ENCODE peak calls at places on chromosomes 12 and 14, in five cellular contexts. One of them, this sample, is unnamed.

GRCh38 chr12:105091495-105092206 is 7.4 kb upstream of the ALDH1L2 start:
- DNase-seq in stimulated activated naive CD4-positive, alpha-beta T cell: no peak
- DNase-seq in T1000: no peak
- DNase-seq in heart left ventricle: no peak
- DNase-seq in frontal cortex: no peak
- DNase-seq in this sample: no peak

GRCh38 chr12:131864469-131864868 is 30.0 kb upstream of the ULK1 start:
- DNase-seq in stimulated activated naive CD4-positive, alpha-beta T cell: no peak
- DNase-seq in heart left ventricle: no peak
- DNase-seq in frontal cortex: no peak
- DNase-seq in T1000: no peak
- DNase-seq in this sample: no peak

GRCh38 chr12:117587646-117588287 is 226.3 kb upstream of the NOS1 start:
- DNase-seq in T1000: no peak
- DNase-seq in frontal cortex: peak; percentile 8
- DNase-seq in stimulated activated naive CD4-positive, alpha-beta T cell: no peak
- DNase-seq in heart left ventricle: peak; percentile 19
- DNase-seq in this sample: peak; percentile 8

GRCh38 chr12:96520767-96521166 is 31.4 kb downstream of the CFAP54 start:
- DNase-seq in heart left ventricle: no peak
- DNase-seq in T1000: no peak
- DNase-seq in stimulated activated naive CD4-positive, alpha-beta T cell: no peak
- DNase-seq in frontal cortex: no peak
- DNase-seq in this sample: no peak

GRCh38 chr14:74216671-74217070 is 22.6 kb upstream of the VSX2 start:
- DNase-seq in heart left ventricle: no peak
- DNase-seq in frontal cortex: no peak
- DNase-seq in stimulated activated naive CD4-positive, alpha-beta T cell: no peak
- DNase-seq in T1000: no peak
- DNase-seq in this sample: no peak

GRCh38 chr12:107760207-107760816 is 625 bp downstream of the PRDM4 start:
- DNase-seq in frontal cortex: no peak
- DNase-seq in stimulated activated naive CD4-positive, alpha-beta T cell: peak; percentile 66
- DNase-seq in heart left ventricle: peak; percentile 16
- DNase-seq in T1000: no peak
- DNase-seq in this sample: no peak

GRCh38 chr14:87049886-87050820 is 942.8 kb downstream of the GALC start:
- DNase-seq in heart left ventricle: no peak
- DNase-seq in frontal cortex: no peak
- DNase-seq in T1000: peak; percentile 27
- DNase-seq in stimulated activated naive CD4-positive, alpha-beta T cell: peak; percentile 1
- DNase-seq in this sample: no peak

GRCh38 chr14:58566979-58567378 is 70.8 kb upstream of the DACT1 start:
- DNase-seq in heart left ventricle: no peak
- DNase-seq in T1000: no peak
- DNase-seq in stimulated activated naive CD4-positive, alpha-beta T cell: no peak
- DNase-seq in frontal cortex: no peak
- DNase-seq in this sample: no peak

GRCh38 chr12:116397148-116397547 is 119.7 kb upstream of the MED13L start:
- DNase-seq in stimulated activated naive CD4-positive, alpha-beta T cell: no peak
- DNase-seq in frontal cortex: no peak
- DNase-seq in heart left ventricle: no peak
- DNase-seq in T1000: no peak
- DNase-seq in this sample: no peak

GRCh38 chr14:66082009-66082408 is 404.2 kb upstream of the CCDC196 start:
- DNase-seq in frontal cortex: no peak
- DNase-seq in stimulated activated naive CD4-positive, alpha-beta T cell: no peak
- DNase-seq in T1000: no peak
- DNase-seq in heart left ventricle: no peak
- DNase-seq in this sample: no peak

GRCh38 chr12:111182391-111182790 is 186.5 kb downstream of the PHETA1 start:
- DNase-seq in T1000: no peak
- DNase-seq in heart left ventricle: no peak
- DNase-seq in frontal cortex: no peak
- DNase-seq in stimulated activated naive CD4-positive, alpha-beta T cell: no peak
- DNase-seq in this sample: no peak

GRCh38 chr12:108401964-108402363 is 62.9 kb upstream of the CMKLR1 start:
- DNase-seq in T1000: no peak
- DNase-seq in stimulated activated naive CD4-positive, alpha-beta T cell: no peak
- DNase-seq in heart left ventricle: no peak
- DNase-seq in frontal cortex: no peak
- DNase-seq in this sample: no peak

This sample was measured in stimulated activated naive B cell treated with anti-CD40 and anti-IgM and Interleukin-4, amounts not matched to agents 10 μg/mL and 1 μg/mL and 100 μg/mL, for 72 hours.